ENCODE peak calls at places on chromosomes 4 and X, in four cellular contexts. N is K562, D is HEK293T, Y is HepG2. M is an unnamed sample.
A peak's percentile ranks its signal among the peaks of the same experiment; 100 is the strongest.

GRCh38 chr4:532588-533317 is 33.7 kb downstream of the PIGG start:
- DNase-seq in N (peak; percentile 74), D (peak; percentile 52), Y (no peak), M (peak; percentile 24)

GRCh38 chr4:99947190-99947578 is 766 bp upstream of the DNAJB14 start:
- DNase-seq in N (no peak), D (no peak), Y (no peak), M (no peak)

GRCh38 chr4:7872264-7872771 is 67.3 kb downstream of the AFAP1 start:
- DNase-seq in N (no peak), D (no peak), Y (no peak), M (no peak)

GRCh38 chrX:26138043-26138442 is at the start of gene MAGEB18:
- DNase-seq in N (no peak), D (no peak), Y (no peak), M (no peak)

GRCh38 chrX:131792356-131792749 is 230.7 kb upstream of the STK26 start:
- DNase-seq in N (no peak), D (peak; percentile 60), Y (no peak), M (no peak)

GRCh38 chrX:24676403-24677024 is 17.2 kb upstream of the POLA1 start:
- DNase-seq in N (peak; percentile 18), D (peak; percentile 49), Y (no peak), M (no peak)

GRCh38 chr4:173504181-173504503 is 25.9 kb downstream of the HAND2 start:
- DNase-seq in N (no peak), D (no peak), Y (no peak), M (no peak)

GRCh38 chr4:73715659-73716058 is 24.7 kb upstream of the CXCL8 start:
- DNase-seq in N (no peak), D (no peak), Y (no peak), M (no peak)

GRCh38 chr4:24594887-24595286 is 10.5 kb upstream of the DHX15 start:
- DNase-seq in N (no peak), D (no peak), Y (peak; percentile 90), M (no peak)

GRCh38 chr4:95637047-95637600 is 88.4 kb upstream of the UNC5C start:
- DNase-seq in N (no peak), D (peak; percentile 61), Y (no peak), M (peak; percentile 25)

GRCh38 chr4:31411606-31412005 is 691.4 kb downstream of the PCDH7 start:
- DNase-seq in N (no peak), D (no peak), Y (peak; percentile 16), M (no peak)

GRCh38 chr4:80446664-80447063 is 111.1 kb downstream of the CFAP299 start:
- DNase-seq in N (no peak), D (no peak), Y (no peak), M (no peak)

GRCh38 chrX:119654112-119654531 is 38.8 kb downstream of the SEPTIN6 start:
- DNase-seq in N (no peak), D (no peak), Y (no peak), M (no peak)

GRCh38 chrX:119659522-119659921 is 33.4 kb downstream of the SEPTIN6 start:
- DNase-seq in N (no peak), D (no peak), Y (no peak), M (no peak)

GRCh38 chrX:119655125-119655524 is 37.8 kb downstream of the SEPTIN6 start:
- DNase-seq in N (peak; percentile 40), D (no peak), Y (no peak), M (no peak)
- TF ChIP-seq ELF4 in N (no peak), D (no peak), Y (no peak), M (no peak)

GRCh38 chr4:38426532-38426931 is 237.5 kb upstream of the KLF3 start:
- DNase-seq in N (no peak), D (no peak), Y (no peak), M (no peak)

GRCh38 chr4:38422850-38423249 is 241.1 kb upstream of the KLF3 start:
- DNase-seq in N (no peak), D (no peak), Y (no peak), M (no peak)

GRCh38 chr4:38424171-38424871 is 239.7 kb upstream of the KLF3 start:
- DNase-seq in N (no peak), D (no peak), Y (peak; percentile 93), M (peak; percentile 67)
- TF ChIP-seq ELF4 in N (no peak), D (no peak), Y (peak; percentile 60), M (no peak)

GRCh38 chr4:68895561-68896198 is 55.9 kb downstream of the UGT2A3 start:
- DNase-seq in N (no peak), D (no peak), Y (no peak), M (no peak)
- TF ChIP-seq ELF4 in N (no peak), D (no peak), Y (no peak), M (no peak)

DNA sequence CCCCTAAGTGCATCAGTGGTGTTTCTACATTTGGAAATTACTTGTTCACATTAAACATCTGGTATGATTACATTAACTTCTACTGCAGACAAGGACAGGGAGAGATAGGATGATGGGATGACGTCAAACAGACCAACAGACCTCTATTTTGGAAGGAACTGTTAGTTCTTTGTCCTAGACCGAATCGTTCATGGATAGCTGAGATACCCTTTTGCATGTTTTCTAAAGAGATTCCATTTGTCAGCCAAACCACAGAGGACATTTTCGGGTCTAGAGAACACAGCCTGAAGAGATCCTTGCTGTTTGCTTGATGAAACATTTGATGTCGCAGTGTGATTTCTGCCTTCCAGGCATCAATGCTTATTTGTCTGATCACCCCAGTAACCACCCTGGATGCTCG is 27.7 kb downstream of the CHST7 start:
- DNase-seq in N (no peak), D (no peak), Y (no peak), M (no peak)
- TF ChIP-seq ELF4 in N (no peak), D (no peak), Y (no peak), M (no peak)

GRCh38 chr4:188975271-188975670 is 836.0 kb downstream of the TRIML1 start:
- DNase-seq in N (no peak), D (no peak), Y (no peak), M (no peak)

GRCh38 chr4:188971125-188971524 is 831.9 kb downstream of the TRIML1 start:
- DNase-seq in N (no peak), D (no peak), Y (no peak), M (no peak)

GRCh38 chr4:188976644-188977115 is 837.4 kb downstream of the TRIML1 start:
- DNase-seq in N (no peak), D (peak; percentile 6), Y (no peak), M (peak; percentile 32)
- TF ChIP-seq ELF4 in N (no peak), D (no peak), Y (no peak), M (no peak)

DNA sequence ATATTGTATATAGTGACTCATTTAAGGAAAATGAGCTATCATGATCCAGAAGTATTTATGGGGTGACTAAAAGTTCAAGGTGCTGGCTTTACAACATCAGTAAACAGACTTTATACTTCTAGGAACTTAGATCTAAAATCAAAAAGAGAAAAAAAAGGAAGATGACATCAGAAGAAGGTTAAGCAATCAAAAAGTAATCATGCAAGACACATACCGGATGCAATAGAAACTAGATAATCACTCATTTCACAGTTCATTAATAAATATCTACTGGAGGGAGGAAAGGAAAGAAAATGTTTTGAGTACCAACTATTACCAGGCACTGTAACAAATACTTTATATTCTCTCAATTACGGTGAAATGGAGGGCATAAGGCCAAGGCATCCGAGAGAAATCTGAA is 276.4 kb downstream of the SPRY1 start:
- DNase-seq in N (no peak), D (no peak), Y (no peak), M (no peak)
- TF ChIP-seq ELF4 in N (no peak), D (no peak), Y (no peak), M (no peak)